ENCODE peak calls at places on chromosomes 13 and 19, in four cellular contexts. W, T, I and Y are unnamed samples.

GRCh38 chr19:9054768-9055167 is 32.1 kb upstream of the OR1M1 start:
- DNase-seq in W (no peak), T (no peak), I (no peak), Y (no peak)

GRCh38 chr13:32857689-32858088 is 158.5 kb upstream of the KL start:
- DNase-seq in W (no peak), T (no peak), I (no peak), Y (no peak)

GRCh38 chr13:100944791-100945345 is 270.3 kb upstream of the TMTC4 start:
- DNase-seq in W (no peak), T (no peak), I (no peak), Y (no peak)

GRCh38 chr13:98749501-98749900 is 3.0 kb downstream of the SLC15A1 start:
- DNase-seq in W (no peak), T (peak; percentile 96), I (no peak), Y (no peak)

GRCh38 chr19:32863301-32863700 is 6.3 kb downstream of the SLC7A9 start:
- DNase-seq in W (no peak), T (no peak), I (no peak), Y (no peak)

GRCh38 chr13:41788552-41788951 is 172.4 kb downstream of the VWA8 start:
- DNase-seq in W (no peak), T (no peak), I (no peak), Y (no peak)

GRCh38 chr13:107999751-108000150 is 215.6 kb downstream of the LIG4 start:
- DNase-seq in W (no peak), T (no peak), I (no peak), Y (no peak)

GRCh38 chr13:47215741-47216140 is 318.9 kb upstream of the HTR2A start:
- DNase-seq in W (no peak), T (peak; percentile 70), I (no peak), Y (no peak)

GRCh38 chr13:27712421-27712820 is 79.9 kb upstream of the GSX1 start:
- DNase-seq in W (peak; percentile 33), T (no peak), I (no peak), Y (no peak)

GRCh38 chr19:16032509-16033135 is 43.7 kb upstream of the TPM4 start:
- DNase-seq in W (no peak), T (no peak), I (no peak), Y (no peak)

GRCh38 chr19:45881909-45882528 is 3.9 kb downstream of the IRF2BP1 start:
- DNase-seq in W (peak; percentile 81), T (no peak), I (no peak), Y (no peak)

GRCh38 chr19:40689339-40690049 is 957 bp downstream of the NUMBL start:
- DNase-seq in W (peak; percentile 24), T (peak; percentile 59), I (no peak), Y (peak; percentile 59)

GRCh38 chr13:50376895-50377575 is 361.8 kb downstream of the KCNRG start:
- DNase-seq in W (no peak), T (no peak), I (no peak), Y (peak; percentile 30)
- H3K27ac ChIP-seq in W (no peak overlapping the region), T (no peak overlapping the region), I (no peak overlapping the region), Y (no peak overlapping the region)

GRCh38 chr19:34436716-34437115 is 8.5 kb downstream of the UBA2 start:
- DNase-seq in W (no peak), T (no peak), I (no peak), Y (no peak)
- H3K27ac ChIP-seq in W (no peak overlapping the region), T (no peak overlapping the region), I (no peak overlapping the region), Y (no peak overlapping the region)

GRCh38 chr19:51441410-51442390 is 16.6 kb downstream of the SIGLEC8 start:
- DNase-seq in W (no peak), T (no peak), I (no peak), Y (no peak)

GRCh38 chr19:51440052-51440451 is 18.2 kb downstream of the SIGLEC8 start:
- DNase-seq in W (no peak), T (no peak), I (no peak), Y (no peak)

GRCh38 chr19:51439021-51439465 is 19.2 kb downstream of the SIGLEC8 start:
- DNase-seq in W (no peak), T (peak; percentile 38), I (no peak), Y (no peak)

DNA sequence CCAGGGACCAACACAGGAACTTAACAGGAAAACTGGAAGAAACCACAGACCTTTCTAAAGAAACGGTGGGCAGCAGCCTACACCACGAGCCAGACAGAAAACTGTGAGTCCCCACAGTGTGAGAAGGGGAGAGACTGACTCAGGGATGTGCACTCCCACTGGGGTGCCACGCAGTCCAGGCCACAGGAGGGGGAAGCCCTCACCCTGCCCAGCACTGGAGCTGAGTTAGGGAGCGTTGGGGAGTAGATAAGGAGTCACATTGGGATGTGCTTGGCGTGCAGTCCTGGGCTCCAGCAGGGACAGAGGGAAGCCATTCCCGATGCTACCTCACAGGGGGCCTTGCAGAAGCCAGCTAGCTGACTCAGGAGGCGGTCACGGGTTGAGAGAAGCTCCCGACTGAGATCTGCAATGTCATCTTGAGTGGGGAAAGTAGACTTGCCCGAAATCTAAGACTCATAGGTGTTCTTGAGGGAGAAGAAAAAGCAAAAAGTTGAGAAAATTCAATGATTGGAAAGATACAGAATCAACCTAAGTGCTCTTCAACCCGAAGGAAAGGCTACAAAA is 17.3 kb downstream of the SIGLEC8 start:
- DNase-seq in W (no peak), T (peak; percentile 35), I (no peak), Y (no peak)
- H3K27ac ChIP-seq in W (no peak overlapping the region), T (no peak overlapping the region), I (no peak overlapping the region), Y (no peak overlapping the region)

GRCh38 chr13:44307255-44307654 is 66.4 kb upstream of the SERP2 start:
- DNase-seq in W (no peak), T (no peak), I (no peak), Y (no peak)

GRCh38 chr13:44306401-44307192 is 67.0 kb upstream of the SERP2 start:
- DNase-seq in W (no peak), T (peak; percentile 95), I (no peak), Y (peak; percentile 73)

GRCh38 chr13:44305216-44305615 is 68.4 kb upstream of the SERP2 start:
- DNase-seq in W (no peak), T (no peak), I (no peak), Y (no peak)

GRCh38 chr13:44304433-44304725 is 69.2 kb upstream of the SERP2 start:
- DNase-seq in W (no peak), T (no peak), I (no peak), Y (no peak)

DNA sequence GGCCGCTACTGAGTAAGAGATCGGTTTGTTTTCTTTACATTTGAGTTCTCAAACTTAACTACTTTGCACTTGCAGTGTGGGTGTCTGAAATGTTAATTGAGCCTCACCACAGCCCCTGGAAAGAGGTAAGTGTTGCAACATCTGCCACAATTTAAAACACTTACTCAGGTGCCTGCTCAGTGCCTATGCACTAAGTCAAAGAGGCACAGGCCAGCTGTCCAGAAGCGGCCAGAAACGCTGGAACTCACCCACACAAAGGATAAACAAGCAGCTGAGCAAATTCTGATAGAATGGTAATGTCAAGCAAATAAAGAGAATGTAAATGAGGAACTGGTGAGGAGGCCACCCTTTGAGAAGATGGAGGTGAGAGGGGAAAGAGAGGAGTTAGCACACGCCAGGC is 67.8 kb upstream of the SERP2 start:
- DNase-seq in W (no peak), T (peak; percentile 14), I (no peak), Y (no peak)
- H3K27ac ChIP-seq in W (peak overlapping the region; percentile 21), T (peak overlapping the region; percentile 44), I (peak overlapping the region; percentile 81), Y (peak overlapping the region; percentile 87)